ENCODE peak calls at places on chromosome 7, in seven cellular contexts. E is AG04450; D is stimulated activated naive CD8-positive, alpha-beta T cell treated with anti-CD3 and anti-CD28 coated beads, Interleukin-15, Interleukin-2, amounts not matched to agents 100 U/mL and 50 U/mL, for 24 hours; W is T-helper 2 cell; X is SHP77; I is DMS53; J is T follicular helper cell. L is an unnamed sample.

GRCh38 chr7:97004931-97005763 is at the start of gene DLX6:
- DNase-seq in E (no peak), X (peak; percentile 90), J (no peak), D (peak; percentile 56), W (no peak), I (peak; percentile 98), L (no peak)

GRCh38 chr7:77877800-77878199 is 79.2 kb downstream of the PHTF2 start:
- DNase-seq in E (no peak), D (no peak), W (no peak), X (no peak), J (no peak), I (no peak), L (no peak)

GRCh38 chr7:130350945-130351663 is 6.5 kb downstream of the CPA5 start:
- DNase-seq in E (no peak), J (no peak), D (no peak), X (no peak), W (no peak), I (no peak), L (no peak)

GRCh38 chr7:48274662-48275061 is 103.4 kb downstream of the ABCA13 start:
- DNase-seq in J (no peak), X (no peak), E (no peak), I (no peak), W (no peak), D (no peak), L (no peak)

GRCh38 chr7:101308245-101309085 is 13.1 kb downstream of the IFT22 start:
- DNase-seq in E (no peak), J (no peak), W (peak; percentile 24), X (no peak), I (peak; percentile 25), D (peak; percentile 73), L (no peak)

GRCh38 chr7:129553861-129554530 is 51.7 kb downstream of the SMKR1 start:
- DNase-seq in D (peak; percentile 50), X (peak; percentile 85), J (peak; percentile 1), W (no peak), E (no peak), I (peak; percentile 96), L (no peak)

GRCh38 chr7:106717997-106718871 is 57.3 kb upstream of the CCDC71L start:
- DNase-seq in I (peak; percentile 85), D (peak; percentile 83), X (no peak), E (peak; percentile 88), J (peak; percentile 29), W (peak; percentile 62), L (peak; percentile 47)

GRCh38 chr7:47951374-47951773 is 3.1 kb upstream of the PKD1L1 start:
- DNase-seq in D (no peak), W (no peak), X (no peak), E (no peak), I (peak; percentile 71), J (no peak), L (no peak)

GRCh38 chr7:17403996-17404395 is 105.5 kb downstream of the AHR start:
- DNase-seq in D (no peak), X (peak; percentile 27), I (no peak), J (no peak), W (no peak), E (no peak), L (no peak)

GRCh38 chr7:155001756-155002410 is 1.0 kb downstream of the PAXIP1 start:
- DNase-seq in J (no peak), I (peak; percentile 59), X (no peak), W (no peak), D (peak; percentile 28), E (no peak), L (no peak)

GRCh38 chr7:124796771-124797170 is 31.2 kb upstream of the GPR37 start:
- DNase-seq in E (no peak), X (no peak), W (no peak), D (no peak), J (no peak), I (peak; percentile 74), L (no peak)

GRCh38 chr7:55019329-55019690 is 493 bp downstream of the EGFR start:
- DNase-seq in W (no peak), J (no peak), D (no peak), E (no peak), X (no peak), I (peak; percentile 73), L (no peak)

GRCh38 chr7:105473163-105473562 is 48.9 kb downstream of the PUS7 start:
- DNase-seq in D (no peak), W (no peak), X (no peak), E (peak; percentile 65), J (no peak), I (no peak), L (no peak)

GRCh38 chr7:109456116-109456515 is 886.4 kb downstream of the DNAJB9 start:
- DNase-seq in I (peak; percentile 6), W (no peak), D (no peak), J (no peak), X (no peak), E (no peak), L (no peak)

GRCh38 chr7:144011458-144012230 is 11.5 kb downstream of the OR6B1 start:
- DNase-seq in X (no peak), W (no peak), J (no peak), D (no peak), I (peak; percentile 40), E (no peak), L (no peak)

GRCh38 chr7:41816111-41816510 is 113.2 kb upstream of the INHBA start:
- DNase-seq in J (no peak), W (no peak), D (peak; percentile 27), X (no peak), I (no peak), E (no peak), L (no peak)